ENCODE peak calls at places on chromosomes 7 and 10, in five cellular contexts. W, U, I, V and Y are unnamed samples.

GRCh38 chr10:18879284-18879683 is 169.3 kb upstream of the MALRD1 start:
- DNase-seq in W (no peak), U (no peak), I (no peak), V (no peak), Y (no peak)

GRCh38 chr10:118993214-118993613 is 36.3 kb upstream of the NANOS1 start:
- DNase-seq in W (no peak), U (no peak), I (no peak), V (no peak), Y (no peak)

GRCh38 chr10:126565871-126566270 is 104.6 kb downstream of the C10orf90 start:
- DNase-seq in W (no peak), U (no peak), I (no peak), V (no peak), Y (no peak)

GRCh38 chr10:86756511-86757109 is at the start of gene BMPR1A:
- DNase-seq in W (no peak), U (no peak), I (no peak), V (peak), Y (peak)

GRCh38 chr7:35658602-35659201 is 36.2 kb downstream of the HERPUD2 start:
- DNase-seq in W (no peak), U (no peak), I (no peak), V (no peak), Y (no peak)

GRCh38 chr7:87797798-87798403 is 78.3 kb downstream of the SLC25A40 start:
- DNase-seq in W (peak), U (peak), I (peak), V (peak), Y (no peak)

GRCh38 chr10:89476676-89477075 is 58.7 kb downstream of the SLC16A12 start:
- DNase-seq in W (no peak), U (no peak), I (no peak), V (no peak), Y (no peak)

GRCh38 chr7:141045842-141046630 is 27.8 kb upstream of the TMEM178B start:
- DNase-seq in W (no peak), U (no peak), I (peak), V (no peak), Y (no peak)

GRCh38 chr10:22655312-22655973 is 58.9 kb downstream of the PIP4K2A start:
- DNase-seq in W (no peak), U (no peak), I (peak), V (no peak), Y (no peak)

DNA sequence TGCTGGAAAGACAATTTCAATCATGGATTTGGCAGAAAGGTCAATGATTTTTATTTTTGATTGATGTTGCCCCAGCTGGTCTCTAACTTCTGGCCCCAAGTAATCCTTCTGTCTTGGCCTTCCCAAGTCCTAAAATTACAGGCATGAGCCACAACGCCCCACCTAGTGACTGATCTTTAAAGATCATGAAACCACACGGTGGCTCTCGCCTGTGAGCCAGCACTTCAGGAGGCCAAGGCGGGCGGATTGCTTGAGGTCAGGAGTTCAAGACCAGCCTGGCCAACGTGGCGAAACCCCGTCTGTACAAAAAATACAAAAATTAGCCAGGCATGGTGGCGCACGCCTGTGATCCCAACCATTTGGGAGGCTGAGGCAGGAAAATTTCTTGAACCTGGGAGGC is 12.6 kb upstream of the C10orf95 start:
- DNase-seq in W (no peak), U (no peak), I (no peak), V (no peak), Y (no peak)
- H3K4me2 ChIP-seq in W (no peak), U (no peak), I (no peak), V (no peak), Y (peak)

GRCh38 chr7:147153571-147153970 is 1037.0 kb downstream of the CNTNAP2 start:
- DNase-seq in W (no peak), U (peak), I (no peak), V (no peak), Y (no peak)
- H3K4me2 ChIP-seq in W (no peak), U (peak), I (no peak), V (no peak), Y (no peak)

GRCh38 chr7:70735313-70735712 is 396.6 kb upstream of the GALNT17 start:
- DNase-seq in W (no peak), U (no peak), I (no peak), V (peak), Y (no peak)

GRCh38 chr7:70738486-70738885 is 393.5 kb upstream of the GALNT17 start:
- DNase-seq in W (no peak), U (no peak), I (no peak), V (no peak), Y (no peak)

GRCh38 chr7:70738080-70738479 is 393.9 kb upstream of the GALNT17 start:
- DNase-seq in W (no peak), U (no peak), I (peak), V (no peak), Y (no peak)

GRCh38 chr7:70734436-70734835 is 397.5 kb upstream of the GALNT17 start:
- DNase-seq in W (no peak), U (no peak), I (peak), V (no peak), Y (no peak)

DNA sequence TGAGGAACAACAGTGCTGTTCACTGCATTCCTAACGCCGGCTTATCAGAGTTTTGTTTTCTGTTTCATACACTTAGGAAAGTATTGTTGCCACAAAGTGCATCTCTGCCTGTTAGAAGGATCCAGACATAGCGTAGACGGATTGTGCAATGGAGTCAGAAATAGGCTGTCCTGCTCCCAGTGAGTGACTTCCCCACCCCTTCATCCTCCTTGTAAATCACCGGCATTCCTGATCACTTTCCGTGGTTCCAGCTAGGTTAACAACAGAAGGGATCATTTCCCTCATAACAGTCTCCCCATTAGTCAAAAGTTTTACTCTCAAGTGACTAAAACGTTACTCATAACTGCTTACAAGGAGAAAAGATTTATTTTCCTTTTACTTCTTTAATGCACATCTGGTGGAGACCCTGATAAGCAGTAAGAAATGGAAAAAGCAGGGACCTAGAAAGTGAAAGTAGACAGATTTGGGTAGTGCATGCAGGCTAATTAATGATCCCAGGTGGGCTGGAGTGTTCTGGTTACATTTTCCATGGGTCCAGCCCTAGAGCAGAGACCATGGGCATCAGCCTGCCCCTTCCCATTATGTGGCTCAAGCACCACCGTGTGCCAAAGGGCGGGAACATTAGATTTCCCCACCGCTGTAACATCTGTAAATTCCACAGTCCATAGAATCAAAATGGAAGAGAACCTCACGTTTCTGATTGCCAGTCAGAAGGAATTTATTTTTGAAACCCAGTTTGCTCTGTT is 395.1 kb upstream of the GALNT17 start:
- DNase-seq in W (peak), U (no peak), I (peak), V (no peak), Y (no peak)
- H3K4me2 ChIP-seq in W (peak), U (no peak), I (peak), V (peak), Y (no peak)

GRCh38 chr7:676246-676971 is 50.1 kb upstream of the DNAAF5 start:
- DNase-seq in W (no peak), U (no peak), I (no peak), V (no peak), Y (no peak)
- H3K4me2 ChIP-seq in W (no peak), U (no peak), I (no peak), V (no peak), Y (no peak)

GRCh38 chr7:99551767-99552463 is at the start of gene FAM200A:
- DNase-seq in W (peak), U (peak), I (peak), V (peak), Y (peak)
- H3K4me2 ChIP-seq in W (peak), U (peak), I (peak), V (peak), Y (peak)

DNA sequence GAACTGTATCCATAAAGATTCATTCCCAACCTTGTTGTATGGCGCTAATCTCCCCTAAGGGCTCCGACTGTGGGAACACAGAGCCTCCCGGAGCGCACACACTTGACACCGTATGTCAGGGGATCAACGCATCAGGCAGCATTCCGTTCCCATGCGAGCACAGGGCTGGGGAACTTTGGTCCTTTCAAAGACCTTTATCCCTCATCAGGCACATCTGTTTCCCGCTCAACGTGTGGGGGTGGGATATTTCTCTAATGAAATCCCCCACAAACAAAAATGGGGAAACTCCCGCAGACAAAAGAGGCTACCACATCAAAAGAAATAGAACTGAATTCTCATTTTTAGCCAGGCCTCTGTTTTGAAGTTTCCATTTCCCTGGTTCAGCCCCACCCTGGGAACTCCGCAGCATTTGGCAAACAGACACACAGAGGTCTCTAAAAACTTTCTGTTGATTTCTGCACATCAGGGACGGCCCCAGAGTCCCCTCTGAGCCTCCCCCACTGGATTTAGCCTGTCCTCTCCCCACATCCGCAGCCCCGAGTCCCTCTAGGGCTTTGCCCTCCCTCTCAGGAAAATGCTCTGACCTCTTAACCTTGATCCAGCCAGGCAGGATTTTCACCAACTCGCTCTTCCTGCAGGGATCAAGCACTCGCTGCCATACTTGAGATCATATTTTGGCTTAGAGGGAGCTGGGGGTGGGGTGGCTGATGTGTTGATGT is 6.5 kb downstream of the CPA5 start:
- DNase-seq in W (peak), U (no peak), I (no peak), V (peak), Y (no peak)
- H3K4me2 ChIP-seq in W (no peak), U (no peak), I (no peak), V (peak), Y (no peak)